ENCODE peak calls at places on chromosomes 5 and 9, in four cellular contexts. E is GM12878, U is HL-60, G is K562. N is an unnamed sample.

GRCh38 chr5:124738751-124739559 is 7.5 kb downstream of the ZNF608 start:
- DNase-seq in E (no peak), U (no peak), G (no peak), N (no peak)

GRCh38 chr9:108842610-108843295 is 13.0 kb downstream of the ACTL7B start:
- DNase-seq in E (no peak), U (no peak), G (no peak), N (no peak)

GRCh38 chr5:139378101-139378825 is 4.8 kb downstream of the SLC23A1 start:
- DNase-seq in E (no peak), U (no peak), G (no peak), N (no peak)

GRCh38 chr5:170278611-170279500 is 18.7 kb downstream of the LCP2 start:
- DNase-seq in E (peak), U (peak), G (peak), N (peak)

GRCh38 chr5:158058208-158058607 is 199.3 kb upstream of the CLINT1 start:
- DNase-seq in E (no peak), U (no peak), G (no peak), N (no peak)

GRCh38 chr9:115385383-115386122 is 267.6 kb upstream of the TNC start:
- DNase-seq in E (no peak), U (no peak), G (no peak), N (no peak)

GRCh38 chr5:142152383-142152730 is 43.8 kb downstream of the NDFIP1 start:
- DNase-seq in E (no peak), U (no peak), G (no peak), N (no peak)

GRCh38 chr9:93825348-93826115 is 129.6 kb downstream of the BARX1 start:
- DNase-seq in E (no peak), U (no peak), G (peak), N (no peak)

GRCh38 chr9:21931428-21931827 is 62.8 kb downstream of the CDKN2A start:
- DNase-seq in E (no peak), U (no peak), G (no peak), N (no peak)

GRCh38 chr9:89996717-89997116 is 391.9 kb downstream of the GADD45G start:
- DNase-seq in E (no peak), U (no peak), G (no peak), N (no peak)

GRCh38 chr5:142520885-142521284 is 165.0 kb downstream of the FGF1 start:
- DNase-seq in E (no peak), U (no peak), G (no peak), N (no peak)

GRCh38 chr5:64690417-64691151 is at the start of gene SHISAL2B:
- DNase-seq in E (no peak), U (peak), G (no peak), N (peak)

GRCh38 chr5:180291943-180292831 is at the start of gene MAPK9:
- DNase-seq in E (no peak), U (peak), G (peak), N (peak)

GRCh38 chr5:160133071-160133917 is 14.0 kb upstream of the PWWP2A start:
- DNase-seq in E (no peak), U (no peak), G (peak), N (no peak)

GRCh38 chr9:10251490-10251889 is 361.3 kb downstream of the PTPRD start:
- DNase-seq in E (no peak), U (no peak), G (no peak), N (no peak)

GRCh38 chr5:124001216-124001615 is 489.2 kb downstream of the CSNK1G3 start:
- DNase-seq in E (no peak), U (no peak), G (no peak), N (no peak)

GRCh38 chr9:80147866-80148265 is 576.1 kb downstream of the TLE4 start:
- DNase-seq in E (no peak), U (no peak), G (no peak), N (no peak)

GRCh38 chr5:172939045-172939444 is 20.2 kb upstream of the RPL26L1 start:
- DNase-seq in E (no peak), U (peak), G (peak), N (no peak)
- TF ChIP-seq SPI1 in E (no peak), U (no peak), G (no peak), N (no peak)

DNA sequence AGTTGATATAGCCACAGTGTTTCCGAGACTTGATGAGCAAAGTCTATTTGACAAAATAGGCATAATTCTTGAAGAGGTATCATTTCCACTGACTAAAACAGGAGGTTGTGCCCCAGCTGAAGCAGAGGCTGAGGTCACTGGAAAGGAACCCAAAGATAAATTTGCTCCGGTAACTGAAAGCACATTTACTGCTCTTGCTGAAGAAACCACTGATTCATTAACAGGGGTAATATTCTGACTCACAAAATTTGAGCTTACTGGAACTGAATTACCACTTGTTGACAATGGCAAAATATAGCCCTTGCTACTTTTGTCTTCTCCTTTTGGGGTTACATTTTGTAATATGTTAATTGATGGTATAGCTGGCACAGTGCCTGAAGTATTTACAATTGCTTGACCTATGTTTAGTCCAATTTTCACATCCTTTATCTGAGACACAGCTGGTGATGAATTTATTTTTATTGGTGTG is 30.2 kb downstream of the MLANA start:
- DNase-seq in E (peak), U (no peak), G (no peak), N (no peak)
- TF ChIP-seq SPI1 in E (no peak), U (no peak), G (no peak), N (no peak)

GRCh38 chr5:178428341-178429155 is 161.6 kb downstream of the COL23A1 start:
- DNase-seq in E (no peak), U (no peak), G (no peak), N (no peak)
- TF ChIP-seq SPI1 in E (no peak), U (no peak), G (no peak), N (no peak)

DNA sequence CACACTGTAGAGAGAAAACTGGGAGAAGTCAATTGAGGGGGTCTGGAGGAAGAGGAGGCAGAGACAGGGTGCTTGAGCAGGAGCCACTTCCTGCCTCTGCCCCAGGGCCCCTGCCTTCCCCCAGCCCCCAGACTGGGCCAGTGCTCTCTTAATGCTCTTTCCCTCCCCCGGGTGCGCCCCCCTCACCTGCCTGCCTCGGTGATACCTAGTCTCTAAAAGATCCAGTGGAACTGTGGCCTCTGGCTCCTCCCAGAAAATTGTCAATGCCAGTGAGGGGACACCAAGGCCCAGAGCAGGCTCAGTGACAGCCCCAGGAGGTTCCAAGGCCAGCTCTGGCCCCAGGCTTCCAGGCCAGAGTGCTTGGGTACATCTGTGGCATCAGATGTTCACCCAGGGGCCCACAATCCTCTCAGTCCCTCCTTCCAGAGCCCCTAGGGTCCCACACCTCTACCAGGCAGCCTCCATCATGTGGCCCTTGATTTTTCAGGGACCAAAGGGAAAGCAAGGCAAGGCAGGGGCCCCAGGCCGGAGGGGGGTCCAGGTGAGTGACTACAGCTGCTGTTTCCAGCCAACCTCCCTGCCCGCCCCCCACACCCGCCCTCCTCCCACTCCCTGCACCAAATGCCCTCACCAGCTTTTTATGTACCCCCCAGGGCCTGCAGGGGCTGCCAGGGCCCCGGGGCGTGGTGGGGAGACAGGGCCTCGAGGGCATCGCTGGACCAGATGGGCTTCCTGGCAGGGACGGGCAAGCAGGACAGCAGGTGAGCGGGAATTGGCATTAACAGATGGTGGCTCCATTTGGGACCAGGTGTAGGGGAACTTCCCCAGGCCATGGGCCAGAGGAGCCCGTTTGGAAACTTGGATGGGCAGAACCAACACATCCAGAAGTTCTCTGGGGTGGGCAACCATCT is 33.1 kb upstream of the ORM1 start:
- DNase-seq in E (no peak), U (no peak), G (no peak), N (no peak)
- TF ChIP-seq SPI1 in E (no peak), U (no peak), G (no peak), N (no peak)

N was measured in GM12891.